ENCODE peak calls at places on chromosomes 16 and 17, in nine cellular contexts. S is adrenal gland; Z is testis; O is ovary; U is A549; Q is MG63; H is cardiac muscle cell; E is uterus; C is CD8-positive, alpha-beta memory T cell. Y is an unnamed sample.

GRCh38 chr16:1926223-1926718 is 8.1 kb upstream of the HS3ST6 start:
- DNase-seq in S (no peak), Z (no peak), O (no peak), U (no peak), Q (no peak), H (peak; percentile 29), E (no peak), C (no peak), Y (no peak)

GRCh38 chr17:20280832-20281231 is 186.5 kb downstream of the LGALS9B start:
- DNase-seq in S (no peak), Z (no peak), O (no peak), U (no peak), Q (no peak), H (no peak), E (no peak), C (no peak), Y (no peak)

GRCh38 chr17:38416840-38417209 is 11.4 kb upstream of the ARHGAP23 start:
- DNase-seq in S (no peak), Z (peak; percentile 82), O (no peak), U (no peak), Q (no peak), H (no peak), E (no peak), C (no peak), Y (no peak)

GRCh38 chr17:9513266-9513665 is 62.4 kb downstream of the STX8 start:
- DNase-seq in S (no peak), Z (no peak), O (no peak), U (no peak), Q (no peak), H (no peak), E (no peak), C (no peak), Y (no peak)

GRCh38 chr16:575354-576196 is 5.8 kb downstream of the PIGQ start:
- DNase-seq in S (no peak), Z (no peak), O (no peak), U (no peak), Q (no peak), H (no peak), E (no peak), C (no peak), Y (no peak)

GRCh38 chr16:88672776-88673175 is 9.9 kb upstream of the MVD start:
- DNase-seq in S (no peak), Z (no peak), O (no peak), U (peak; percentile 47), Q (no peak), H (peak; percentile 48), E (no peak), C (no peak), Y (no peak)

GRCh38 chr16:12122202-12122601 is 145.7 kb downstream of the SNX29 start:
- DNase-seq in S (no peak), Z (no peak), O (peak; percentile 10), U (no peak), Q (no peak), H (no peak), E (no peak), C (no peak), Y (no peak)

GRCh38 chr17:43431741-43432523 is 33.1 kb downstream of the ARL4D start:
- DNase-seq in S (no peak), Z (no peak), O (no peak), U (no peak), Q (peak; percentile 73), H (no peak), E (peak; percentile 80), C (no peak), Y (no peak)

GRCh38 chr16:19153876-19154275 is 14.2 kb upstream of the SYT17 start:
- DNase-seq in S (no peak), Z (no peak), O (no peak), U (peak; percentile 59), Q (peak; percentile 20), H (no peak), E (no peak), C (no peak), Y (no peak)

GRCh38 chr16:24701521-24701951 is 27.9 kb upstream of the TNRC6A start:
- DNase-seq in S (peak; percentile 4), Z (no peak), O (no peak), U (no peak), Q (peak; percentile 85), H (no peak), E (peak; percentile 32), C (no peak), Y (peak; percentile 27)

GRCh38 chr16:47660540-47660939 is 199.4 kb downstream of the PHKB start:
- DNase-seq in S (no peak), Z (no peak), O (no peak), U (no peak), Q (no peak), H (no peak), E (no peak), C (no peak), Y (no peak)

GRCh38 chr16:87665193-87665592 is 62.9 kb downstream of the JPH3 start:
- DNase-seq in S (no peak), Z (no peak), O (no peak), U (no peak), Q (no peak), H (no peak), E (no peak), C (no peak), Y (no peak)

GRCh38 chr16:73019456-73020362 is 28.2 kb downstream of the ZFHX3 start:
- DNase-seq in S (peak; percentile 82), Z (no peak), O (no peak), U (peak; percentile 87), Q (peak; percentile 55), H (peak; percentile 44), E (no peak), C (no peak), Y (peak; percentile 28)

GRCh38 chr17:14070344-14071007 is 1.2 kb downstream of the COX10 start:
- DNase-seq in S (no peak), Z (no peak), O (no peak), U (no peak), Q (no peak), H (no peak), E (no peak), C (no peak), Y (peak; percentile 80)

GRCh38 chr17:82200743-82201497 is 11.7 kb downstream of the CCDC57 start:
- DNase-seq in S (no peak), Z (no peak), O (no peak), U (no peak), Q (no peak), H (no peak), E (no peak), C (peak; percentile 88), Y (peak; percentile 36)

GRCh38 chr16:57624806-57625500 is 3.5 kb upstream of the ADGRG1 start:
- DNase-seq in S (peak; percentile 85), Z (no peak), O (no peak), U (no peak), Q (no peak), H (no peak), E (no peak), C (no peak), Y (no peak)

GRCh38 chr16:57626420-57627170 is 1.8 kb upstream of the ADGRG1 start:
- DNase-seq in S (no peak), Z (no peak), O (no peak), U (no peak), Q (no peak), H (no peak), E (no peak), C (no peak), Y (no peak)

GRCh38 chr16:57628782-57629181 is 352 bp downstream of the ADGRG1 start:
- DNase-seq in S (no peak), Z (no peak), O (no peak), U (no peak), Q (no peak), H (no peak), E (no peak), C (no peak), Y (no peak)

GRCh38 chr16:57628008-57628781 is at the start of gene ADGRG1:
- DNase-seq in S (peak; percentile 94), Z (peak; percentile 90), O (peak; percentile 67), U (peak; percentile 95), Q (peak; percentile 99), H (peak; percentile 34), E (peak; percentile 92), C (peak; percentile 22), Y (peak; percentile 44)

DNA sequence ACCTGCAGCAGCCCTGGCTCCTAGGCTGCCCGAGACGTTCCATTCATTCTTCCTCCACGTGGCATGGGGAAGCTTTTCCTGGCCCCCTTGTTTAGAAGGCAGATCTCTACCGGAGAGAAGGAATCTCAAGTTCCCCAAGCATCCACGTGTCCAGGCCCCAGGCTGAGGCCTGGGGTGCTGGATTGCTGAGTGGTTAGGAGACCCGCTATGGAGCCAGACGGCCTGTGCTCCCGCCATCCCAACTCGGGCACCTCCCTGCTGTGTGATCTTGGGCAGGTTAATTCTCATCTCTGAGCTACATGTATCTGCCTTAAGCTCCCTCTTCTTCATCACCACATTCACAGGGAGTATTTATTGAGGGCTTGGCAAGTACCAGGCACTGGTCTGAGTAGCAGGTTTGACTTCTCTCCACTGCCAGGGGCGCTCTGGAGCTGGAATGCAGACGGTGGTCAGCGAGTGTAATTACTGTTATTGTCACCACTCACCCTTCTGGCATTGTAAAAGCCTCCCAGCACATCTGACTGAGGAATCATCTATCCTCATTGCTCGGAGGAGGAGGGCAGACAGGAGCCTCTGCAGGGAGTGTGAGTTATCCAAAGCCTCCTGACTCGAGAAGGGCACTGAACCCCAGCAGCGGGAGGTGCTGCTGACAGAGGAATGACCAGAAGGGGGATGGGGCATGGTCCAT is 1.1 kb upstream of the ADGRG1 start:
- DNase-seq in S (peak; percentile 66), Z (no peak), O (no peak), U (peak; percentile 64), Q (peak; percentile 97), H (peak; percentile 52), E (no peak), C (no peak), Y (no peak)
- H3K4me3 ChIP-seq in S (no peak overlapping the region), Z (no peak overlapping the region), O (no peak overlapping the region), U (no peak overlapping the region), Q (no peak overlapping the region), H (no peak overlapping the region), E (no peak overlapping the region), C (no peak overlapping the region), Y (no peak overlapping the region)

GRCh38 chr17:40330850-40331470 is 22.0 kb downstream of the RARA start:
- DNase-seq in S (no peak), Z (no peak), O (no peak), U (no peak), Q (no peak), H (no peak), E (peak; percentile 24), C (no peak), Y (no peak)
- H3K4me3 ChIP-seq in S (no peak overlapping the region), Z (no peak overlapping the region), O (no peak overlapping the region), U (peak overlapping the region; percentile 12), Q (no peak overlapping the region), H (no peak overlapping the region), E (no peak overlapping the region), C (no peak overlapping the region), Y (no peak overlapping the region)

DNA sequence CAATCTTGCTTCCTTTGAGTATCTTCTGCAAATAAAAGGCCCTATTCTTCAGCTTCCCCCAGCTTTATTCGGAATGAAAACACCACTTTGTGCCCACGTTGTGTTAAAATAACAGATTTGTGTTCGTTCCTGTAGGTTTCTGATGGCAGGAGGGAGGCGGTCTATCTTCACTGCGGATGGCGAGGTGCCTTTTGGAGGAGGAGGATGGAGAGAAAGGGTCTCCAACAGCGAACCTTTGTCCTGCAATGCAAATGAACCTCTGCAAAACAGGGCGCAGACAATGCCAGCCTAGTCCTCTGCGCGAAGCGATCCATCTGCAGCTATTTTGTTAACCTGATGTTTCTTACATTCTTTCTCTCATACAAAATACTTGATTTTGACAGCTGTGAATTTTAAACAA is 279.2 kb upstream of the IRX5 start:
- DNase-seq in S (no peak), Z (no peak), O (no peak), U (no peak), Q (no peak), H (no peak), E (no peak), C (no peak), Y (no peak)
- H3K4me3 ChIP-seq in S (no peak overlapping the region), Z (no peak overlapping the region), O (no peak overlapping the region), U (no peak overlapping the region), Q (no peak overlapping the region), H (no peak overlapping the region), E (no peak overlapping the region), C (no peak overlapping the region), Y (no peak overlapping the region)

GRCh38 chr16:84111481-84111880 is 5.3 kb downstream of the MBTPS1 start:
- DNase-seq in S (no peak), Z (no peak), O (no peak), U (no peak), Q (no peak), H (no peak), E (no peak), C (no peak), Y (no peak)
- H3K4me3 ChIP-seq in S (no peak overlapping the region), Z (no peak overlapping the region), O (no peak overlapping the region), U (no peak overlapping the region), Q (no peak overlapping the region), H (no peak overlapping the region), E (no peak overlapping the region), C (no peak overlapping the region), Y (no peak overlapping the region)

Y was measured in small intestine.